ENCODE peak calls at places on chromosomes 7 and 10, in four cellular contexts. A is H1, R is K562, S is GM12878. C is an unnamed sample.

GRCh38 chr7:158355456-158356065 is 232.1 kb downstream of the PTPRN2 start:
- DNase-seq in A (peak; percentile 69), R (no peak), S (no peak), C (no peak)

GRCh38 chr7:16604054-16604453 is 41.5 kb downstream of the ANKMY2 start:
- DNase-seq in A (no peak), R (no peak), S (no peak), C (no peak)

GRCh38 chr10:26090762-26091161 is 125.8 kb upstream of the GAD2 start:
- DNase-seq in A (no peak), R (no peak), S (no peak), C (no peak)

GRCh38 chr10:94420516-94420915 is 18.2 kb downstream of the TBC1D12 start:
- DNase-seq in A (no peak), R (no peak), S (no peak), C (no peak)

GRCh38 chr7:145324081-145324480 is 488.2 kb upstream of the TPK1 start:
- DNase-seq in A (no peak), R (no peak), S (no peak), C (no peak)

GRCh38 chr7:39394105-39394504 is 172.1 kb upstream of the YAE1 start:
- DNase-seq in A (no peak), R (no peak), S (no peak), C (no peak)

GRCh38 chr10:110209926-110210662 is 2.7 kb downstream of the MXI1 start:
- DNase-seq in A (peak; percentile 74), R (peak; percentile 45), S (no peak), C (peak; percentile 82)

GRCh38 chr7:30027065-30027456 is 559 bp upstream of the FKBP14 start:
- DNase-seq in A (no peak), R (no peak), S (peak; percentile 51), C (peak; percentile 29)

GRCh38 chr10:27447540-27447939 is 56.6 kb upstream of the RAB18 start:
- DNase-seq in A (no peak), R (no peak), S (no peak), C (no peak)

GRCh38 chr7:44974549-44974948 is 4.3 kb downstream of the MYO1G start:
- DNase-seq in A (no peak), R (no peak), S (no peak), C (no peak)

GRCh38 chr10:11160982-11161554 is 143.4 kb downstream of the CELF2 start:
- DNase-seq in A (no peak), R (no peak), S (no peak), C (no peak)

GRCh38 chr7:35032166-35032565 is 5.1 kb downstream of the DPY19L1 start:
- DNase-seq in A (no peak), R (no peak), S (no peak), C (no peak)

GRCh38 chr7:139727151-139727705 is 50.6 kb downstream of the HIPK2 start:
- DNase-seq in A (no peak), R (no peak), S (no peak), C (no peak)

GRCh38 chr10:103281753-103282152 is 4.8 kb downstream of the INA start:
- DNase-seq in A (peak; percentile 82), R (peak; percentile 13), S (no peak), C (peak; percentile 45)

GRCh38 chr10:119177708-119178370 is 773 bp downstream of the PRDX3 start:
- DNase-seq in A (no peak), R (no peak), S (no peak), C (no peak)

GRCh38 chr7:132511921-132512320 is 64.3 kb downstream of the PLXNA4 start:
- DNase-seq in A (no peak), R (no peak), S (no peak), C (no peak)

GRCh38 chr10:43043773-43044394 is 33.0 kb upstream of the RET start:
- DNase-seq in A (peak; percentile 51), R (no peak), S (no peak), C (peak; percentile 55)

GRCh38 chr10:1395025-1395981 is 339.1 kb downstream of the WDR37 start:
- DNase-seq in A (no peak), R (no peak), S (no peak), C (peak; percentile 24)

GRCh38 chr10:27822286-27822685 is 76.7 kb upstream of the MKX start:
- DNase-seq in A (no peak), R (no peak), S (no peak), C (no peak)

GRCh38 chr10:93445978-93446720 is 36.0 kb downstream of the MYOF start:
- DNase-seq in A (no peak), R (no peak), S (no peak), C (no peak)

GRCh38 chr7:150784120-150784736 is 15.9 kb downstream of the TMEM176B start:
- DNase-seq in A (no peak), R (no peak), S (peak; percentile 20), C (no peak)

GRCh38 chr7:48144291-48144768 is 26.9 kb upstream of the ABCA13 start:
- DNase-seq in A (no peak), R (no peak), S (no peak), C (no peak)

GRCh38 chr10:118045842-118046490 is 775 bp downstream of the RAB11FIP2 start:
- DNase-seq in A (peak; percentile 75), R (no peak), S (peak; percentile 4), C (no peak)

GRCh38 chr10:59134785-59135184 is 41.7 kb upstream of the PHYHIPL start:
- DNase-seq in A (no peak), R (no peak), S (no peak), C (no peak)

GRCh38 chr10:60661627-60662026 is 116.7 kb upstream of the CDK1 start:
- DNase-seq in A (no peak), R (no peak), S (no peak), C (no peak)

GRCh38 chr10:37728830-37729229 is 128.6 kb downstream of the ZNF248 start:
- DNase-seq in A (no peak), R (no peak), S (no peak), C (no peak)

GRCh38 chr10:127216284-127216683 is 19.9 kb upstream of the INSYN2A start:
- DNase-seq in A (no peak), R (no peak), S (no peak), C (no peak)

GRCh38 chr10:113001599-113002448 is 51.8 kb downstream of the TCF7L2 start:
- DNase-seq in A (no peak), R (no peak), S (no peak), C (no peak)

GRCh38 chr7:20749896-20750295 is 36.8 kb downstream of the SP8 start:
- DNase-seq in A (no peak), R (no peak), S (no peak), C (no peak)

GRCh38 chr7:92788559-92789183 is 47.7 kb downstream of the CDK6 start:
- DNase-seq in A (no peak), R (no peak), S (no peak), C (no peak)

GRCh38 chr10:110411047-110411410 is 86.7 kb upstream of the DUSP5 start:
- DNase-seq in A (no peak), R (no peak), S (no peak), C (no peak)

GRCh38 chr7:116588641-116589594 is 64.1 kb downstream of the CAV1 start:
- DNase-seq in A (no peak), R (peak; percentile 63), S (no peak), C (peak; percentile 21)

GRCh38 chr10:30812018-30812851 is 182.7 kb upstream of the LYZL2 start:
- DNase-seq in A (no peak), R (no peak), S (no peak), C (no peak)

GRCh38 chr10:103752680-103753248 is 102.6 kb downstream of the SH3PXD2A start:
- DNase-seq in A (peak; percentile 76), R (peak; percentile 43), S (no peak), C (no peak)

DNA sequence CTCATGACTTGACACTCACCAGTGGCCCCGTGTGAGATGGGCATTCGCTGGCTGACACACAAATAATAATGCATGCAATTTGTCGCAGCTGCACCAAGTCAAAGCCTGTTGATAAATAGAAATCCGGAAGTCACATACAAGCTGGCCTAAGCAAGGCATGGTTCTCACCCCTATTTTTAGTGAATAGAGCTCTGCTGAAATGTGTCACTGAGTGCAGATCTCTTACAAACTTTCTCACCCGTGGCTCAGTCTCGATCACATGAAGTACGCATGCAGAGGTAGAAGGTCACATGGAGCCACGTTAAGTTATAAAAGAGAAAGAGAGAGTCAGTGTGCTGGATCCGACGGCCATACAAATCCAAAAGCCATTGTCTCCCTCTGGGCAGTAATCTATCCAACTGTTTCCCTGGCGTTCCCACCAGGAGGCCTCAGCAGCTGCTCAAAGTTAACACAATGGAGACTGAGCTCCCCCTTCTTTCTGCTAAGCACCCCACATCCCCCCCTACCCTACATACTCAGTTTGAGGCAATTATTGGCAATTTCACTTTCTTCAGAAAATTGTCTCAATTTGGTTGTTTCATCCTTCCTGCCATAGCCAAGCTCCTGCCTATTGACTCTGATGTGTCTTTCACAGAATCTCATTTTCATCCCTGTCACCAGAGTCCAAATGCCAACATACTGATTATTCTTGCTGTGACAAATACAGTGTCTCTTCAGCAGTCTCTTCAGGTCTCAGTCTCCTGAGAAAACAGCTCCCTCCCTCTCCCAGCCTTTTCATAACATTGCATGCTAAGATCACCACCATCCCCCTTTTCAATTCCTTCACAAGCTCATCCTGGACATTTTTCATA is 473.3 kb upstream of the NRP1 start:
- DNase-seq in A (no peak), R (no peak), S (no peak), C (no peak)
- H3K4me2 ChIP-seq in A (no peak overlapping the region), R (no peak overlapping the region), S (no peak overlapping the region), C (no peak overlapping the region)

DNA sequence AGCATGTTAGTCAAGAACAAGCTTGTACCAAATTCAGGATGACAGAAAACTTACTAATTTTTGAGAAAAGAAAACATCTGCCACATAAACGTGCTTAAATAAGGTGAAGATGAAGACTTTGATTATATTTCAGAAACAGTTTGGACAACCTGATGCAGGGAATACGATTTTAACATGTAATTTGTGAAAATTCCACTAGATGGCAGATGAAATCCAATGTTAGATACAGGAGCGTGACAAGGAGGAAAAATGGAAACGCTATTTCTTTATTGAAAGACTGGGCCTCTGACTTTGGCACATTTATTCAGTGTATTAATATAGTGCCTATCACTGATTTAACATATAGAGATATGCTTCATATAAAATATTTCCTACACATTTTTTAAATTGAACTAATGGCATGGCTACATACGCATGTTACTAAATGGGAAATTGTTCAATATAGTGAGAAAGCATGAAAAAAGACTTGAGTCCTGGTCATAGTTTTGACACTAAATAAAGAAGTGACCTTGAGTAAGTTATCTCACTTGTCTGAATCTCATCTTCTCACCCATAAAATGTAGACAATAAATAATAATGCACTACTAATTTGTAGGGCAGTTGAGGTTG is 60.7 kb downstream of the CD36 start:
- DNase-seq in A (no peak), R (peak; percentile 23), S (no peak), C (peak; percentile 36)
- TF ChIP-seq NRF1 in A (no peak), R (no peak), S (no peak), C (no peak)

DNA sequence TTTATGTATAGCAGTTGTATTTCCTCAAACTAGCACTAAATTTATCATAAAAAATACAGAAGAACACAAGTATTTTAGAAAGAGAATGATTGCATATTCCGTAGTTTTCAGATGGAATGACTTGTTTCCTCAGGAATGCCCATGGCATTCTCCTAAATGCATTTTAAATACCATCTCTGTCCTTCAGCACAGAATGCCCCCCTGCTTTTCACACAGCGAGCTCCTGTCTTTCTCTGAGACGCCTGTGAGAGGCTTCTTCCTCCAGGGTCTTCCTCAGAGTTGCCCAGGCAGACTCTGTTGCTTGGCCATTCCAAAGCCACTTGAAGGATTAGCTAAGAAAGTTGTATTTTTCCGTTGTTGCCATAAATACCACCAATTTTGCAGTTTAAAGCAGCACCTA is 10.1 kb downstream of the LANCL2 start:
- DNase-seq in A (no peak), R (no peak), S (no peak), C (no peak)
- H3K4me2 ChIP-seq in A (no peak overlapping the region), R (no peak overlapping the region), S (no peak overlapping the region), C (no peak overlapping the region)

DNA sequence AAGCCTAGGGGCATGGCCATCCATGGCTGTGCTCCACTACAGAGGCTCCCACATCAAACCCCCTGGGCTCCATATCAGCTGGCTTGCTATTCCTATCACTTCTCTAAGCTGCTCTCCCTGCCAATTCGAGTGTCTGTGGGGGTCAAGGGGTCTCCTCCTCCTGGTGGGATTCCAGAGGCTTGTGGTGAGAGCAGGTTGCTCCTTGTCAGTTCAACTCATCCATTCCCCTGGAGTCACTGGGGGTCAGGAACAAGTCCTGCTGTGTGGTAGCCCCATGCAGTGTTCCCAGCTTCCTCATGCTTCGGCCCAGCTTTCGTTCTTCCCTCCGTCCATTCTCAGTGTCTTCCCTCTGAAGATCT is 86.6 kb upstream of the UNC5B start:
- DNase-seq in A (peak; percentile 17), R (no peak), S (no peak), C (no peak)
- TF ChIP-seq NRF1 in A (no peak), R (no peak), S (no peak), C (no peak)